ENCODE peak calls at places on chromosomes 12 and 14, in six cellular contexts. D, Q, Z, V, I and T are unnamed samples.

GRCh38 chr12:989751-990278 is 1.2 kb upstream of the ERC1 start:
- DNase-seq in D (peak), Z (no peak), V (peak), Q (peak), I (no peak), T (peak)

GRCh38 chr12:47488888-47489287 is 216.9 kb downstream of the RPAP3 start:
- DNase-seq in V (no peak), I (no peak), Z (no peak), D (no peak), Q (no peak), T (no peak)

GRCh38 chr14:104130974-104131651 is 7.3 kb upstream of the KIF26A start:
- DNase-seq in Z (peak), V (peak), I (no peak), Q (peak), D (peak), T (no peak)

GRCh38 chr12:18139989-18140596 is 50.1 kb upstream of the RERGL start:
- DNase-seq in I (no peak), Q (peak), Z (no peak), V (peak), D (peak), T (peak)

GRCh38 chr12:2691340-2692111 is 103.2 kb upstream of the FKBP4 start:
- DNase-seq in Z (peak), D (no peak), Q (no peak), V (no peak), I (peak), T (no peak)

GRCh38 chr12:52245259-52245961 is 12.4 kb downstream of the KRT7 start:
- DNase-seq in Z (peak), Q (no peak), I (no peak), V (no peak), D (no peak), T (no peak)

GRCh38 chr14:61749264-61749663 is 13.0 kb upstream of the SNAPC1 start:
- DNase-seq in Q (no peak), I (no peak), Z (no peak), D (no peak), V (peak), T (no peak)

GRCh38 chr14:80172380-80173055 is 38.8 kb downstream of the DIO2 start:
- DNase-seq in V (no peak), I (no peak), Z (no peak), Q (peak), D (no peak), T (no peak)

GRCh38 chr14:26531894-26532293 is 65.9 kb downstream of the NOVA1 start:
- DNase-seq in D (peak), I (no peak), V (peak), Z (no peak), Q (no peak), T (peak)

GRCh38 chr12:124617615-124618014 is 50.2 kb upstream of the NCOR2 start:
- DNase-seq in I (no peak), Q (no peak), V (no peak), D (peak), Z (no peak), T (no peak)

GRCh38 chr12:117452071-117452470 is 90.6 kb upstream of the NOS1 start:
- DNase-seq in Z (no peak), I (no peak), Q (no peak), V (no peak), D (no peak), T (no peak)